ENCODE peak calls at places on chromosomes 11 and 22, in ten cellular contexts. E is nucleus accumbens, H is AG10803, W is NCI-H82, M is mucosa of gallbladder, R is Right ventricle myocardium superior, S is cardiac fibroblast, U is kidney glomerular epithelial cell, Z is hippocampal formation, L is tibial nerve. P is an unnamed sample.

GRCh38 chr11:44556735-44557409 is 8.6 kb upstream of the CD82 start:
- DNase-seq in E (peak), H (peak), W (peak), M (peak), R (peak), S (peak), U (peak), Z (peak), L (peak), P (peak)

GRCh38 chr11:100957499-100957898 is 172.1 kb downstream of the PGR start:
- DNase-seq in E (no peak), H (no peak), W (no peak), M (no peak), R (no peak), S (no peak), U (no peak), Z (no peak), L (no peak), P (no peak)

GRCh38 chr11:61477126-61477525 is 31.4 kb upstream of the LRRC10B start:
- DNase-seq in E (no peak), H (no peak), W (no peak), M (no peak), R (no peak), S (no peak), U (no peak), Z (no peak), L (no peak), P (no peak)

GRCh38 chr11:75574698-75575265 is 12.7 kb downstream of the SERPINH1 start:
- DNase-seq in E (no peak), H (peak), W (no peak), M (no peak), R (peak), S (no peak), U (no peak), Z (no peak), L (no peak), P (no peak)

GRCh38 chr11:117815262-117815803 is 9.2 kb downstream of the FXYD2 start:
- DNase-seq in E (no peak), H (no peak), W (peak), M (no peak), R (peak), S (no peak), U (no peak), Z (no peak), L (peak), P (no peak)

GRCh38 chr11:61791737-61792309 is 576 bp downstream of the TMEM258 start:
- DNase-seq in E (peak), H (peak), W (peak), M (peak), R (peak), S (peak), U (peak), Z (peak), L (peak), P (peak)

GRCh38 chr22:44496305-44496704 is 1.7 kb downstream of the RTL6 start:
- DNase-seq in E (no peak), H (no peak), W (no peak), M (no peak), R (no peak), S (no peak), U (no peak), Z (no peak), L (no peak), P (no peak)

GRCh38 chr22:43363580-43364435 is 20.6 kb upstream of the SCUBE1 start:
- DNase-seq in E (no peak), H (no peak), W (no peak), M (no peak), R (no peak), S (no peak), U (no peak), Z (no peak), L (no peak), P (no peak)

GRCh38 chr11:129695543-129696308 is 119.9 kb upstream of the TMEM45B start:
- DNase-seq in E (peak), H (peak), W (peak), M (peak), R (peak), S (peak), U (peak), Z (peak), L (no peak), P (no peak)

GRCh38 chr22:31623634-31624312 is 38.2 kb downstream of the PISD start:
- DNase-seq in E (no peak), H (no peak), W (no peak), M (no peak), R (no peak), S (no peak), U (no peak), Z (no peak), L (no peak), P (no peak)

GRCh38 chr11:97948793-97949192 is 1072.0 kb upstream of the CNTN5 start:
- DNase-seq in E (no peak), H (no peak), W (no peak), M (no peak), R (no peak), S (no peak), U (no peak), Z (no peak), L (no peak), P (no peak)